ENCODE peak calls at places on chromosomes 12 and 14, in four cellular contexts. One of them, this sample, is unnamed.

GRCh38 chr12:91921555-91921954 is 224.1 kb downstream of the BTG1 start:
- DNase-seq in NCI-H2107: no peak
- DNase-seq in T1000: no peak
- DNase-seq in HFFc6: no peak
- DNase-seq in this sample: no peak

GRCh38 chr14:92470215-92470614 is 43.4 kb upstream of the RIN3 start:
- DNase-seq in NCI-H2107: no peak
- DNase-seq in T1000: no peak
- DNase-seq in HFFc6: peak; percentile 86
- DNase-seq in this sample: no peak

GRCh38 chr12:52085682-52086180 is 6.2 kb downstream of the SMIM41 start:
- DNase-seq in NCI-H2107: no peak
- DNase-seq in T1000: no peak
- DNase-seq in HFFc6: no peak
- DNase-seq in this sample: no peak

GRCh38 chr12:106417926-106418910 is 60.7 kb downstream of the POLR3B start:
- DNase-seq in NCI-H2107: no peak
- DNase-seq in T1000: peak; percentile 3
- DNase-seq in HFFc6: peak; percentile 62
- DNase-seq in this sample: peak; percentile 75

GRCh38 chr12:32118806-32119205 is 12.2 kb downstream of the BICD1 start:
- DNase-seq in NCI-H2107: no peak
- DNase-seq in T1000: no peak
- DNase-seq in HFFc6: no peak
- DNase-seq in this sample: no peak

GRCh38 chr12:71440393-71441349 is 1.1 kb downstream of the LGR5 start:
- DNase-seq in NCI-H2107: no peak
- DNase-seq in T1000: no peak
- DNase-seq in HFFc6: no peak
- DNase-seq in this sample: no peak

GRCh38 chr12:7542813-7543212 is 39.2 kb upstream of the CD163 start:
- DNase-seq in NCI-H2107: no peak
- DNase-seq in T1000: no peak
- DNase-seq in HFFc6: peak; percentile 26
- DNase-seq in this sample: no peak

GRCh38 chr12:51863921-51864700 is 15.6 kb upstream of the FIGNL2 start:
- DNase-seq in NCI-H2107: no peak
- DNase-seq in T1000: no peak
- DNase-seq in HFFc6: no peak
- DNase-seq in this sample: no peak

GRCh38 chr14:94689218-94689984 is 77.2 kb downstream of the SERPINA3 start:
- DNase-seq in NCI-H2107: peak; percentile 34
- DNase-seq in T1000: no peak
- DNase-seq in HFFc6: no peak
- DNase-seq in this sample: no peak

GRCh38 chr12:7787574-7788315 is 1.5 kb upstream of the NANOG start:
- DNase-seq in NCI-H2107: no peak
- DNase-seq in T1000: no peak
- DNase-seq in HFFc6: no peak
- DNase-seq in this sample: no peak

GRCh38 chr14:28468191-28469151 is 298.1 kb upstream of the FOXG1 start:
- DNase-seq in NCI-H2107: no peak
- DNase-seq in T1000: no peak
- DNase-seq in HFFc6: no peak
- DNase-seq in this sample: no peak

GRCh38 chr12:6773662-6774351 is 1.5 kb downstream of the LAG3 start:
- DNase-seq in NCI-H2107: no peak
- DNase-seq in T1000: no peak
- DNase-seq in HFFc6: no peak
- DNase-seq in this sample: no peak

GRCh38 chr14:32252030-32252670 is 49.1 kb upstream of the RNU6-8 start:
- DNase-seq in NCI-H2107: peak; percentile 77
- DNase-seq in T1000: peak; percentile 40
- DNase-seq in HFFc6: peak; percentile 57
- DNase-seq in this sample: peak; percentile 53

GRCh38 chr14:96634481-96634880 is 132.3 kb downstream of the PAPOLA start:
- DNase-seq in NCI-H2107: no peak
- DNase-seq in T1000: no peak
- DNase-seq in HFFc6: no peak
- DNase-seq in this sample: no peak

GRCh38 chr12:13087766-13088165 is 15.7 kb downstream of the GSG1 start:
- DNase-seq in NCI-H2107: no peak
- DNase-seq in T1000: no peak
- DNase-seq in HFFc6: no peak
- DNase-seq in this sample: no peak

GRCh38 chr12:93537769-93538168 is 34.7 kb upstream of the SOCS2 start:
- DNase-seq in NCI-H2107: no peak
- DNase-seq in T1000: no peak
- DNase-seq in HFFc6: no peak
- DNase-seq in this sample: no peak

GRCh38 chr12:51635371-51635770 is 44.3 kb downstream of the SCN8A start:
- DNase-seq in NCI-H2107: no peak
- DNase-seq in T1000: no peak
- DNase-seq in HFFc6: peak; percentile 31
- DNase-seq in this sample: no peak

GRCh38 chr12:57898308-57898970 is 42.9 kb upstream of the ATP23 start:
- DNase-seq in NCI-H2107: no peak
- DNase-seq in T1000: no peak
- DNase-seq in HFFc6: no peak
- DNase-seq in this sample: no peak

GRCh38 chr14:31530136-31530535 is 31.1 kb upstream of the NUBPL start:
- DNase-seq in NCI-H2107: no peak
- DNase-seq in T1000: no peak
- DNase-seq in HFFc6: no peak
- DNase-seq in this sample: no peak

GRCh38 chr14:101340556-101340955 is 220.7 kb upstream of the DIO3 start:
- DNase-seq in NCI-H2107: no peak
- DNase-seq in T1000: no peak
- DNase-seq in HFFc6: no peak
- DNase-seq in this sample: no peak

GRCh38 chr12:108696111-108696995 is 35.0 kb downstream of the CORO1C start:
- DNase-seq in NCI-H2107: peak; percentile 71
- DNase-seq in T1000: no peak
- DNase-seq in HFFc6: peak; percentile 96
- DNase-seq in this sample: peak; percentile 96

GRCh38 chr12:66024966-66025365 is 105.6 kb downstream of the LLPH start:
- DNase-seq in NCI-H2107: no peak
- DNase-seq in T1000: no peak
- DNase-seq in HFFc6: no peak
- DNase-seq in this sample: no peak

GRCh38 chr12:116687888-116688287 is 50.0 kb downstream of the SPRING1 start:
- DNase-seq in NCI-H2107: no peak
- DNase-seq in T1000: no peak
- DNase-seq in HFFc6: no peak
- DNase-seq in this sample: no peak

GRCh38 chr14:90721619-90722305 is 94.5 kb downstream of the TTC7B start:
- DNase-seq in NCI-H2107: no peak
- DNase-seq in T1000: no peak
- DNase-seq in HFFc6: no peak
- DNase-seq in this sample: peak; percentile 11

GRCh38 chr12:107079172-107080011 is 14.0 kb downstream of the CRY1 start:
- DNase-seq in NCI-H2107: no peak
- DNase-seq in T1000: no peak
- DNase-seq in HFFc6: peak; percentile 56
- DNase-seq in this sample: no peak

GRCh38 chr12:2795291-2796186 is 769 bp downstream of the FKBP4 start:
- DNase-seq in NCI-H2107: peak; percentile 41
- DNase-seq in T1000: peak; percentile 57
- DNase-seq in HFFc6: peak; percentile 14
- DNase-seq in this sample: peak; percentile 15

GRCh38 chr12:85531345-85531744 is 251.3 kb downstream of the ALX1 start:
- DNase-seq in NCI-H2107: no peak
- DNase-seq in T1000: no peak
- DNase-seq in HFFc6: no peak
- DNase-seq in this sample: no peak